ENCODE peak calls at places on chromosomes 4 and X, in six cellular contexts. One of them, this sample, is unnamed.
A peak's percentile ranks its signal among the peaks of the same experiment; 100 is the strongest.

GRCh38 chrX:53895270-53895669 is 149.0 kb downstream of the PHF8 start:
- DNase-seq in HepG2: no peak
- DNase-seq in tibial nerve: no peak
- DNase-seq in upper lobe of left lung: no peak
- DNase-seq in A549: no peak
- DNase-seq in transverse colon: no peak
- DNase-seq in this sample: no peak

GRCh38 chr4:56844817-56845580 is 23.5 kb upstream of the SPINK2 start:
- DNase-seq in HepG2: no peak
- DNase-seq in tibial nerve: no peak
- DNase-seq in upper lobe of left lung: no peak
- DNase-seq in A549: no peak
- DNase-seq in transverse colon: no peak
- DNase-seq in this sample: no peak

GRCh38 chr4:22268350-22269025 is 247.4 kb downstream of the ADGRA3 start:
- DNase-seq in HepG2: peak; percentile 16
- DNase-seq in tibial nerve: no peak
- DNase-seq in upper lobe of left lung: no peak
- DNase-seq in A549: peak; percentile 9
- DNase-seq in transverse colon: no peak
- DNase-seq in this sample: no peak

GRCh38 chrX:45774961-45775360 is 574.3 kb upstream of the DIPK2B start:
- DNase-seq in HepG2: no peak
- DNase-seq in tibial nerve: no peak
- DNase-seq in upper lobe of left lung: no peak
- DNase-seq in A549: no peak
- DNase-seq in transverse colon: no peak
- DNase-seq in this sample: no peak

GRCh38 chr4:31518796-31519250 is 798.7 kb downstream of the PCDH7 start:
- DNase-seq in HepG2: no peak
- DNase-seq in tibial nerve: no peak
- DNase-seq in upper lobe of left lung: no peak
- DNase-seq in A549: peak; percentile 7
- DNase-seq in transverse colon: no peak
- DNase-seq in this sample: no peak

GRCh38 chr4:24244663-24245519 is 339.5 kb downstream of the DHX15 start:
- DNase-seq in HepG2: no peak
- DNase-seq in tibial nerve: peak; percentile 23
- DNase-seq in upper lobe of left lung: no peak
- DNase-seq in A549: no peak
- DNase-seq in transverse colon: no peak
- DNase-seq in this sample: no peak

GRCh38 chr4:37594095-37594494 is 92.1 kb downstream of the RELL1 start:
- DNase-seq in HepG2: no peak
- DNase-seq in tibial nerve: no peak
- DNase-seq in upper lobe of left lung: no peak
- DNase-seq in A549: no peak
- DNase-seq in transverse colon: no peak
- DNase-seq in this sample: no peak

GRCh38 chrX:11193035-11193469 is 81.9 kb downstream of the HCCS start:
- DNase-seq in HepG2: no peak
- DNase-seq in tibial nerve: no peak
- DNase-seq in upper lobe of left lung: no peak
- DNase-seq in A549: no peak
- DNase-seq in transverse colon: no peak
- DNase-seq in this sample: no peak

GRCh38 chrX:119887721-119888425 is 7.8 kb upstream of the AKAP14 start:
- DNase-seq in HepG2: peak; percentile 54
- DNase-seq in tibial nerve: no peak
- DNase-seq in upper lobe of left lung: peak; percentile 64
- DNase-seq in A549: peak; percentile 84
- DNase-seq in transverse colon: peak; percentile 73
- DNase-seq in this sample: peak; percentile 54

GRCh38 chr4:3783691-3784306 is 17.6 kb downstream of the ADRA2C start:
- DNase-seq in HepG2: no peak
- DNase-seq in tibial nerve: no peak
- DNase-seq in upper lobe of left lung: no peak
- DNase-seq in A549: peak; percentile 31
- DNase-seq in transverse colon: no peak
- DNase-seq in this sample: no peak

GRCh38 chr4:2832309-2832980 is 11.2 kb upstream of the ADD1 start:
- DNase-seq in HepG2: no peak
- DNase-seq in tibial nerve: no peak
- DNase-seq in upper lobe of left lung: no peak
- DNase-seq in A549: no peak
- DNase-seq in transverse colon: peak; percentile 15
- DNase-seq in this sample: no peak

GRCh38 chr4:7715251-7716014 is 224.2 kb downstream of the AFAP1 start:
- DNase-seq in HepG2: no peak
- DNase-seq in tibial nerve: no peak
- DNase-seq in upper lobe of left lung: no peak
- DNase-seq in A549: no peak
- DNase-seq in transverse colon: no peak
- DNase-seq in this sample: no peak

GRCh38 chrX:154804957-154805695 is at the start of gene MPP1:
- DNase-seq in HepG2: no peak
- DNase-seq in tibial nerve: peak; percentile 23
- DNase-seq in upper lobe of left lung: peak; percentile 78
- DNase-seq in A549: peak; percentile 73
- DNase-seq in transverse colon: peak; percentile 84
- DNase-seq in this sample: peak; percentile 79

GRCh38 chr4:88244821-88245579 is 39.4 kb downstream of the PPM1K start:
- DNase-seq in HepG2: no peak
- DNase-seq in tibial nerve: no peak
- DNase-seq in upper lobe of left lung: no peak
- DNase-seq in A549: no peak
- DNase-seq in transverse colon: peak; percentile 15
- DNase-seq in this sample: no peak

GRCh38 chr4:125529071-125529470 is 214.3 kb downstream of the FAT4 start:
- DNase-seq in HepG2: no peak
- DNase-seq in tibial nerve: no peak
- DNase-seq in upper lobe of left lung: no peak
- DNase-seq in A549: no peak
- DNase-seq in transverse colon: no peak
- DNase-seq in this sample: no peak

GRCh38 chrX:38172596-38172995 is 48.1 kb downstream of the SRPX start:
- DNase-seq in HepG2: no peak
- DNase-seq in tibial nerve: no peak
- DNase-seq in upper lobe of left lung: no peak
- DNase-seq in A549: no peak
- DNase-seq in transverse colon: no peak
- DNase-seq in this sample: no peak

GRCh38 chrX:152177497-152178269 is 39.3 kb upstream of the MAGEA10 start:
- DNase-seq in HepG2: no peak
- DNase-seq in tibial nerve: no peak
- DNase-seq in upper lobe of left lung: no peak
- DNase-seq in A549: no peak
- DNase-seq in transverse colon: no peak
- DNase-seq in this sample: no peak

GRCh38 chr4:165692082-165692481 is 181.0 kb upstream of the TLL1 start:
- DNase-seq in HepG2: no peak
- DNase-seq in tibial nerve: no peak
- DNase-seq in upper lobe of left lung: no peak
- DNase-seq in A549: no peak
- DNase-seq in transverse colon: no peak
- DNase-seq in this sample: no peak

GRCh38 chrX:112888916-112889315 is 48.3 kb upstream of the AMOT start:
- DNase-seq in HepG2: no peak
- DNase-seq in tibial nerve: no peak
- DNase-seq in upper lobe of left lung: no peak
- DNase-seq in A549: no peak
- DNase-seq in transverse colon: no peak
- DNase-seq in this sample: no peak

GRCh38 chrX:107674480-107675364 is 46.4 kb downstream of the PRPS1 start:
- DNase-seq in HepG2: no peak
- DNase-seq in tibial nerve: peak; percentile 81
- DNase-seq in upper lobe of left lung: peak; percentile 77
- DNase-seq in A549: no peak
- DNase-seq in transverse colon: peak; percentile 69
- DNase-seq in this sample: peak; percentile 58

GRCh38 chr4:576991-577498 is 950 bp upstream of the TMEM271 start:
- DNase-seq in HepG2: no peak
- DNase-seq in tibial nerve: no peak
- DNase-seq in upper lobe of left lung: no peak
- DNase-seq in A549: no peak
- DNase-seq in transverse colon: no peak
- DNase-seq in this sample: no peak

GRCh38 chr4:151420408-151420807 is 11.4 kb downstream of the FHIP1A start:
- DNase-seq in HepG2: no peak
- DNase-seq in tibial nerve: no peak
- DNase-seq in upper lobe of left lung: no peak
- DNase-seq in A549: no peak
- DNase-seq in transverse colon: no peak
- DNase-seq in this sample: no peak

GRCh38 chr4:92234393-92235176 is 69.2 kb upstream of the GRID2 start:
- DNase-seq in HepG2: peak; percentile 39
- DNase-seq in tibial nerve: no peak
- DNase-seq in upper lobe of left lung: no peak
- DNase-seq in A549: peak; percentile 56
- DNase-seq in transverse colon: no peak
- DNase-seq in this sample: no peak

DNA sequence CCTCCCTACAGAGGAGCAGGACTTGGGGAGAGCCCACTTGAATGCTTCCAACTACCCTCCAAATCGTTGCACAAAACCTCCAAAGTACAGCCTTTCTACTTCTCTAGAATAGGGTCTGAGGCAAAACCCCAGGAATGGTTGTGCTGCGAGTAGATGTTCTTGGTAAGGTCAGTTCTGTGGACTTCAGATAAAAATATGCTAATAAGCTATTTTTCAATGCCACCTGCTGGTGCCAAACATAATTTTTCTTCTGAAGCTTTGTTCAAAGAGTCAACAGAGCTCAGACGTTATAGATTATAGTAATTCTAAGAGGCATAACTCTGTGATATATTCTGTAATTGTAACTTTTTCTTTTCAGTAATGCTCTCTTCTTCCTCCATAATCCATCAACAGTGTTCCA is 425.7 kb downstream of the GPAT3 start:
- DNase-seq in HepG2: no peak
- DNase-seq in tibial nerve: no peak
- DNase-seq in upper lobe of left lung: no peak
- DNase-seq in A549: peak; percentile 21
- DNase-seq in transverse colon: no peak
- DNase-seq in this sample: no peak
- TF ChIP-seq CTCF in HepG2: no peak
- TF ChIP-seq CTCF in tibial nerve: no peak
- TF ChIP-seq CTCF in upper lobe of left lung: peak; percentile 16
- TF ChIP-seq CTCF in A549: peak; percentile 50
- TF ChIP-seq CTCF in transverse colon: no peak
- TF ChIP-seq CTCF in this sample: no peak

GRCh38 chrX:40176256-40176978 is 78.7 kb upstream of the BCOR start:
- DNase-seq in HepG2: peak; percentile 35
- DNase-seq in tibial nerve: no peak
- DNase-seq in upper lobe of left lung: peak; percentile 66
- DNase-seq in A549: peak; percentile 28
- DNase-seq in transverse colon: peak; percentile 78
- DNase-seq in this sample: peak; percentile 70
- TF ChIP-seq POLR2A in HepG2: no peak
- TF ChIP-seq POLR2A in tibial nerve: no peak
- TF ChIP-seq POLR2A in upper lobe of left lung: no peak
- TF ChIP-seq POLR2A in A549: no peak
- TF ChIP-seq POLR2A in transverse colon: peak; percentile 62
- TF ChIP-seq POLR2A in this sample: no peak

DNA sequence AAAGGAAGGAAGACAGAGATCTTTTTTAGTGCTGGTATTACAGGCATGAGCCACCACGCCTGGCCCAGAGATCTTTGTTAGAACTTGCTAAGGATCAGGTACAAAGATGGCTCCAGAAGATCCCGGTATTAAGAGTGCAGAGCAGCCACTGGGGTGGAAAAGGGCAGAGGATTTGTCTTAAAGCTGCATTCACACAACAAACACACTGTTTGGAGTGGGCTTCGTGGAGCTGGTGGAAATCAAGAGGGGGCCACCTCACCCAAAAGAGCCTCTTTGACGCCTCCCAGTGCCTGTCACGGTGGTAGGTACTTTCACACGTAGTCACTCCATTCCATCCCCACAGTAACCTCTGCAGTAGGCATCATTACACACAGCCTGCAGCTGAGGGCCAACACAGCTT is 13.3 kb downstream of the HELT start:
- DNase-seq in HepG2: no peak
- DNase-seq in tibial nerve: no peak
- DNase-seq in upper lobe of left lung: no peak
- DNase-seq in A549: no peak
- DNase-seq in transverse colon: no peak
- DNase-seq in this sample: no peak
- TF ChIP-seq EP300 in HepG2: no peak
- TF ChIP-seq EP300 in tibial nerve: no peak
- TF ChIP-seq EP300 in upper lobe of left lung: no peak
- TF ChIP-seq EP300 in A549: no peak
- TF ChIP-seq EP300 in transverse colon: no peak
- TF ChIP-seq EP300 in this sample: no peak

GRCh38 chr4:65724973-65725372 is 54.7 kb upstream of the EPHA5 start:
- DNase-seq in HepG2: peak; percentile 62
- DNase-seq in tibial nerve: no peak
- DNase-seq in upper lobe of left lung: no peak
- DNase-seq in A549: no peak
- DNase-seq in transverse colon: no peak
- DNase-seq in this sample: no peak
- TF ChIP-seq CTCF in HepG2: peak; percentile 25
- TF ChIP-seq CTCF in tibial nerve: no peak
- TF ChIP-seq CTCF in upper lobe of left lung: no peak
- TF ChIP-seq CTCF in A549: no peak
- TF ChIP-seq CTCF in transverse colon: no peak
- TF ChIP-seq CTCF in this sample: no peak

GRCh38 chrX:153766098-153766817 is 2.2 kb downstream of the PLXNB3 start:
- DNase-seq in HepG2: peak; percentile 48
- DNase-seq in tibial nerve: no peak
- DNase-seq in upper lobe of left lung: no peak
- DNase-seq in A549: peak; percentile 30
- DNase-seq in transverse colon: peak; percentile 11
- DNase-seq in this sample: no peak
- TF ChIP-seq POLR2A in HepG2: no peak
- TF ChIP-seq POLR2A in tibial nerve: no peak
- TF ChIP-seq POLR2A in upper lobe of left lung: no peak
- TF ChIP-seq POLR2A in A549: no peak
- TF ChIP-seq POLR2A in transverse colon: no peak
- TF ChIP-seq POLR2A in this sample: no peak

DNA sequence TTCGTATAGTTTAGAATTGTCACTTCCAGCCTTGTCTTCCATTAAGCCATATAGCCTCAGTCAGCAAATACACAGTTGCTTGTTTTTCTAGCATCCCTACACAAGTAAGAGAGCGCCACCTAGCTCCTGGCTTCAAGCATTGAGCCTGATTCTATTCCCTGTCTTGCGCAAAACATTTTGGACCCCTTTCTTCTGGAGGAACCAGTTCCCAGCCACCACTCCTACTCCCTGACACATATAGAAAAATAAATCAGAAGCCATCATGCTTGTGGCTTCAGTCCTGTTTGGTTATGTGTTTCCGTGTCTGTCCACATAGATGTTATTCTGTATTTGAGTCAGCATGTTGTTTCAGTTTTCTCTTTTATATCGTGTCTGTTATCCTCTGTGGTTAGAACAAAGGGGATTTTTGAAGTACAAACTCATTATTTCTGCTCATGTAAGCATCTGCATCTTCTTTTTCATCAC is 59.9 kb downstream of the GK start:
- DNase-seq in HepG2: peak; percentile 40
- DNase-seq in tibial nerve: peak; percentile 48
- DNase-seq in upper lobe of left lung: peak; percentile 39
- DNase-seq in A549: peak; percentile 71
- DNase-seq in transverse colon: peak; percentile 46
- DNase-seq in this sample: peak; percentile 46
- TF ChIP-seq EP300 in HepG2: no peak
- TF ChIP-seq EP300 in tibial nerve: no peak
- TF ChIP-seq EP300 in upper lobe of left lung: no peak
- TF ChIP-seq EP300 in A549: no peak
- TF ChIP-seq EP300 in transverse colon: no peak
- TF ChIP-seq EP300 in this sample: no peak

This sample was measured in stomach.